ENCODE peak calls at places on chromosomes 1 and 21, in nine cellular contexts. K, D, X, Z, U, N, A, P and C are unnamed samples.

GRCh38 chr1:115764541-115764940 is 4.0 kb downstream of the CASQ2 start:
- DNase-seq in K (peak; percentile 32), D (peak; percentile 19), X (no peak), Z (no peak), U (no peak), N (no peak), A (peak; percentile 18), P (peak; percentile 40), C (no peak)

GRCh38 chr1:224691106-224691505 is 75.0 kb downstream of the CNIH3 start:
- DNase-seq in K (no peak), D (no peak), X (no peak), Z (no peak), U (no peak), N (no peak), A (no peak), P (no peak), C (no peak)

GRCh38 chr1:32291145-32291707 is 657 bp upstream of the HDAC1 start:
- DNase-seq in K (no peak), D (no peak), X (peak; percentile 41), Z (no peak), U (no peak), N (no peak), A (peak; percentile 52), P (no peak), C (no peak)

GRCh38 chr1:111369177-111369576 is 58.4 kb downstream of the OVGP1 start:
- DNase-seq in K (no peak), D (no peak), X (no peak), Z (no peak), U (no peak), N (no peak), A (no peak), P (no peak), C (no peak)

GRCh38 chr1:32470991-32471694 is 6.3 kb downstream of the ZBTB8B start:
- DNase-seq in K (no peak), D (peak; percentile 14), X (no peak), Z (peak; percentile 66), U (no peak), N (no peak), A (no peak), P (no peak), C (no peak)

GRCh38 chr1:27491748-27492700 is 2.1 kb upstream of the WASF2 start:
- DNase-seq in K (peak; percentile 68), D (no peak), X (peak; percentile 18), Z (peak; percentile 23), U (no peak), N (peak; percentile 41), A (no peak), P (no peak), C (no peak)

GRCh38 chr1:213669964-213670691 is 317.6 kb upstream of the PROX1 start:
- DNase-seq in K (no peak), D (no peak), X (no peak), Z (no peak), U (peak; percentile 6), N (no peak), A (no peak), P (no peak), C (no peak)

GRCh38 chr1:56551691-56552090 is 27.7 kb downstream of the PLPP3 start:
- DNase-seq in K (no peak), D (no peak), X (peak; percentile 56), Z (no peak), U (no peak), N (no peak), A (no peak), P (no peak), C (no peak)

GRCh38 chr21:16608209-16608830 is 878.5 kb downstream of the USP25 start:
- DNase-seq in K (no peak), D (no peak), X (no peak), Z (no peak), U (no peak), N (no peak), A (no peak), P (no peak), C (no peak)
- TF ChIP-seq CTCF in K (no peak), D (no peak), X (no peak), Z (no peak), U (no peak), N (no peak), A (peak; percentile 26), P (peak; percentile 43), C (no peak)

GRCh38 chr1:2555634-2556276 is 416 bp upstream of the TNFRSF14 start:
- DNase-seq in K (peak; percentile 91), D (no peak), X (no peak), Z (peak; percentile 79), U (peak; percentile 58), N (peak; percentile 82), A (no peak), P (no peak), C (peak; percentile 55)

GRCh38 chr1:2557146-2558029 is 1.2 kb downstream of the TNFRSF14 start:
- DNase-seq in K (no peak), D (no peak), X (no peak), Z (no peak), U (no peak), N (no peak), A (no peak), P (no peak), C (no peak)

GRCh38 chr1:2558030-2558400 is 1.8 kb downstream of the TNFRSF14 start:
- DNase-seq in K (no peak), D (no peak), X (no peak), Z (no peak), U (no peak), N (no peak), A (no peak), P (no peak), C (no peak)

GRCh38 chr1:2554621-2555387 is 1.4 kb upstream of the TNFRSF14 start:
- DNase-seq in K (peak; percentile 54), D (no peak), X (no peak), Z (peak; percentile 77), U (peak; percentile 50), N (no peak), A (no peak), P (no peak), C (no peak)

DNA sequence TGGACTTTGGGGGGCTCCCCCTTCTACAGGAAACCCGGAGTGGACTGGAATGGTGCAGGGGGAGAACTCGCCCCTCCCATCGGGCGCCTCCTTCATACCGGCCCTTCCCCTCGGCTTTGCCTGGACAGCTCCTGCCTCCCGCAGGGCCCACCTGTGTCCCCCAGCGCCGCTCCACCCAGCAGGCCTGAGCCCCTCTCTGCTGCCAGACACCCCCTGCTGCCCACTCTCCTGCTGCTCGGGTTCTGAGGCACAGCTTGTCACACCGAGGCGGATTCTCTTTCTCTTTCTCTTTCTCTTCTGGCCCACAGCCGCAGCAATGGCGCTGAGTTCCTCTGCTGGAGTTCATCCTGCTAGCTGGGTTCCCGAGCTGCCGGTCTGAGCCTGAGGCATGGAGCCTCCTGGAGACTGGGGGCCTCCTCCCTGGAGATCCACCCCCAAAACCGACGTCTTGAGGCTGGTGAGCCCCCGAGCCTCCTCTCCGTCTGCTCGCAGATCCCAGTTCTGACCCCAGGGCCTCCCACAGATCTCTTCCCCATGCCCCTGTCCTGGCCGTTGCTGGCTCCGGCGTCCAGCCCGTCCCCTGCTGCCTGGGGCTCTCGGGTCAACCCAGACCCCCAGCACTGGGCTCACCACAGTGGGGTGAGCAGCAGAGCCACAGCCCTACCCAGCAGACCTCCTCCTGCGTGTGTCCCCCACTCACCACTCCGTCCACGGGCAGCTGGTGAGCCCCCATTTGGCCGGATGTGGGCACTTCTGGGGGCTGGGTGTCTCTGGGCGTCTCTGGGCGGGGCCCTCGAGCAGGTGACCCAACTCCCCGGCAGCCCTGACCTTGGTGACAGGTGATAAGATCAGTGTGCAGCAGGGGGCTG is at the start of gene TNFRSF14:
- DNase-seq in K (peak; percentile 62), D (no peak), X (no peak), Z (peak; percentile 89), U (peak; percentile 61), N (peak; percentile 46), A (peak; percentile 35), P (peak; percentile 49), C (peak; percentile 41)
- TF ChIP-seq CTCF in K (no peak), D (no peak), X (no peak), Z (peak; percentile 1), U (peak; percentile 19), N (no peak), A (peak; percentile 7), P (peak; percentile 38), C (peak; percentile 6)

GRCh38 chr1:25247024-25247828 is at the start of gene RSRP1:
- DNase-seq in K (peak; percentile 100), D (peak; percentile 99), X (peak; percentile 89), Z (peak; percentile 100), U (peak; percentile 100), N (peak; percentile 100), A (peak; percentile 95), P (peak; percentile 98), C (peak; percentile 93)

GRCh38 chr1:25245809-25246599 is 1.2 kb downstream of the RSRP1 start:
- DNase-seq in K (no peak), D (no peak), X (no peak), Z (peak; percentile 22), U (no peak), N (no peak), A (peak; percentile 33), P (no peak), C (no peak)

GRCh38 chr1:25245393-25245792 is 1.9 kb downstream of the RSRP1 start:
- DNase-seq in K (no peak), D (no peak), X (no peak), Z (no peak), U (no peak), N (no peak), A (no peak), P (no peak), C (no peak)

GRCh38 chr1:25247829-25248754 is 838 bp upstream of the RSRP1 start:
- DNase-seq in K (no peak), D (no peak), X (no peak), Z (no peak), U (no peak), N (no peak), A (no peak), P (no peak), C (no peak)

DNA sequence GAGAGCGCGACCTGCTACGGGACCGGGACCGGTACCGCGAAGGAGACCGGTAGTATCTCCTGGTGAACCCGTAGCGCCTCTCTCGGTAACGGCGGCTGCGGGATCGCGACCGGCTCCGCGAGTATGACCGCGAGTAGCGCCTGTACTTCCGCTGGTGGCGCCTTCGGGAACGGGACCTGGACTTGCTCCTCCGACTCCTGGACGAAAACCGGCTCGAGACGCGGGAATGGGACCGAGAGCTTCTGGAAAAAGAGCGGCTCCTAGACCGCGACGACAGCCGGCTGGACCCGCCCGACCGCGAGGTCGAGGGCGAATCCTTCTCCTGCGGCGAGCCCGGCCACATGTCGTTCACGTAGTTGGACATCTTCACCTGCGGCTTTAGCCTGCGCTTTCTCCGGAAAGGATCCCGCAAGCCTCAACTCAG is 642 bp downstream of the RSRP1 start:
- DNase-seq in K (peak; percentile 45), D (no peak), X (no peak), Z (no peak), U (no peak), N (no peak), A (no peak), P (no peak), C (no peak)
- TF ChIP-seq CTCF in K (no peak), D (no peak), X (no peak), Z (no peak), U (no peak), N (no peak), A (no peak), P (no peak), C (no peak)

GRCh38 chr1:66286307-66286706 is 247.6 kb upstream of the SGIP1 start:
- DNase-seq in K (no peak), D (no peak), X (no peak), Z (no peak), U (no peak), N (no peak), A (no peak), P (no peak), C (no peak)

GRCh38 chr1:66283583-66284041 is 250.3 kb upstream of the SGIP1 start:
- DNase-seq in K (no peak), D (no peak), X (peak; percentile 89), Z (peak; percentile 31), U (no peak), N (no peak), A (peak; percentile 67), P (no peak), C (peak; percentile 74)

GRCh38 chr1:66285618-66286270 is 248.2 kb upstream of the SGIP1 start:
- DNase-seq in K (no peak), D (no peak), X (no peak), Z (no peak), U (no peak), N (no peak), A (no peak), P (no peak), C (no peak)

GRCh38 chr1:66282885-66283284 is 251.1 kb upstream of the SGIP1 start:
- DNase-seq in K (no peak), D (no peak), X (peak; percentile 41), Z (no peak), U (no peak), N (no peak), A (peak; percentile 35), P (no peak), C (no peak)

DNA sequence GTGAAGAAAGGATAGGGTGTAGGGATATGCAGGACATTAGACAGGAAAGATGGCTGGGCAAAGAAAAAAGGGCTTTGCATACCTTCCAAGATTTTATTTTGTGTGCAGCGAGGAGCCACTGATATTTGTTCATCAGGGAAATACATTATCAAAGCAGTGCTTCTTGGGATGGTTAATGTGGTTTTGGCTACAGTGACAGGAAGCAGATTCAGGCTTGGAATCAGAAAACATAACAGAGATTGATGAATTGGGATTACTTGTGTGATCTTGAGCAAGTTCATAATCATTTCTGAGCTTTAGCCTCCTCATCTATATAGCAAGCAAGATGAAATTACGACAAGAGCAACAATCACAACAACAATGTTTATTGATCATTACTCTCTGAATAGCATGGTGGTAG is 249.2 kb upstream of the SGIP1 start:
- DNase-seq in K (no peak), D (no peak), X (peak; percentile 51), Z (no peak), U (no peak), N (no peak), A (no peak), P (no peak), C (no peak)
- TF ChIP-seq CTCF in K (no peak), D (no peak), X (no peak), Z (no peak), U (no peak), N (no peak), A (no peak), P (no peak), C (no peak)